ENCODE peak calls at places on chromosome 18, in nine cellular contexts. U is CD8-positive, alpha-beta memory T cell; W is transverse colon; E is aorta; G is spleen; M is mammary epithelial cell; K is A549; O is stomach; I is tibial artery. A is an unnamed sample.

GRCh38 chr18:14970027-14970426 is 222.1 kb downstream of the ANKRD30B start:
- DNase-seq in U (no peak), W (no peak), E (no peak), G (no peak), M (peak), K (no peak), O (no peak), I (no peak), A (no peak)

GRCh38 chr18:51195602-51196115 is 1.8 kb downstream of the MEX3C start:
- DNase-seq in U (no peak), W (peak), E (no peak), G (no peak), M (peak), K (peak), O (no peak), I (no peak), A (no peak)

GRCh38 chr18:55353806-55354205 is 234.2 kb downstream of the TCF4 start:
- DNase-seq in U (no peak), W (no peak), E (no peak), G (no peak), M (no peak), K (no peak), O (no peak), I (no peak), A (no peak)

GRCh38 chr18:44973282-44973681 is 292.6 kb downstream of the SETBP1 start:
- DNase-seq in U (no peak), W (no peak), E (no peak), G (no peak), M (no peak), K (peak), O (no peak), I (no peak), A (no peak)

GRCh38 chr18:57776354-57776753 is 26.8 kb downstream of the ATP8B1 start:
- DNase-seq in U (no peak), W (no peak), E (no peak), G (no peak), M (no peak), K (no peak), O (no peak), I (no peak), A (no peak)

GRCh38 chr18:77102246-77103040 is 30.1 kb downstream of the MBP start:
- DNase-seq in U (no peak), W (no peak), E (no peak), G (no peak), M (peak), K (no peak), O (no peak), I (no peak), A (no peak)

GRCh38 chr18:31057917-31058316 is 15.4 kb upstream of the DSC3 start:
- DNase-seq in U (no peak), W (no peak), E (no peak), G (no peak), M (no peak), K (no peak), O (no peak), I (no peak), A (no peak)

GRCh38 chr18:11368020-11368419 is 218.7 kb upstream of the PIEZO2 start:
- DNase-seq in U (no peak), W (no peak), E (no peak), G (no peak), M (no peak), K (no peak), O (no peak), I (no peak), A (no peak)

GRCh38 chr18:3248670-3249359 is 1.2 kb downstream of the MYL12A start:
- DNase-seq in U (no peak), W (peak), E (no peak), G (no peak), M (peak), K (peak), O (no peak), I (no peak), A (no peak)

GRCh38 chr18:10033038-10033437 is 119.2 kb downstream of the VAPA start:
- DNase-seq in U (no peak), W (no peak), E (no peak), G (no peak), M (no peak), K (no peak), O (peak), I (no peak), A (no peak)

GRCh38 chr18:41600693-41601391 is 354.2 kb upstream of the PIK3C3 start:
- DNase-seq in U (no peak), W (no peak), E (no peak), G (no peak), M (no peak), K (no peak), O (no peak), I (no peak), A (no peak)

GRCh38 chr18:64639536-64639935 is 490.6 kb upstream of the LINC00305 start:
- DNase-seq in U (no peak), W (no peak), E (no peak), G (no peak), M (no peak), K (no peak), O (no peak), I (no peak), A (no peak)

GRCh38 chr18:54690198-54690597 is 99.2 kb downstream of the DYNAP start:
- DNase-seq in U (no peak), W (no peak), E (no peak), G (no peak), M (peak), K (no peak), O (no peak), I (no peak), A (no peak)

GRCh38 chr18:79797518-79798345 is at the start of gene KCNG2:
- DNase-seq in U (no peak), W (no peak), E (peak), G (peak), M (no peak), K (peak), O (no peak), I (no peak), A (peak)

GRCh38 chr18:51569561-51569960 is 372.1 kb upstream of the MEX3C start:
- DNase-seq in U (no peak), W (no peak), E (no peak), G (no peak), M (no peak), K (no peak), O (no peak), I (no peak), A (no peak)

DNA sequence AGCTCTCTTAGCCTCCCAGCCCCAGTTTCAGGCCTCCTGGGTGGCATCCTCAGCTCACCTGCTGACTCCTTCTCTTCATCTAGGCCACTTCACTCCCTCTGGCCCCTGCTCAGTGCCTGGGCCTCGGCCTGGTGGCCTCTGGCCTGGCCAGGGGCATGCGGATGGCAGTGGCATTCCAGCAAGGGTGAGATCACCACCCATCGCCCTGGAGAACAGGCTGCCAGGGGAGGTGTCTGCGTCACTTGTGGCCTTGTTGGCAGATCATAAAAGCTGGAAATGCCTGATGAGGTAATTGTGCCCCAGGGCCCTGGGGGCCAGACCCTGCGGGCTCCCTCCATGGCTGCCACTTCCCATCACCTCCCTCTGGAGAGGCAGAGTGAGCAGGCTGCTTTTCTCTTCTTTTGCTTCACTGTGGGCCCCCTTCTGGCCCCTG is 72.5 kb upstream of the SMAD2 start:
- DNase-seq in U (no peak), W (peak), E (peak), G (peak), M (peak), K (peak), O (peak), I (peak), A (no peak)
- H3K27ac ChIP-seq in U (no peak), W (peak), E (peak), G (peak), M (no peak), K (peak), O (peak), I (no peak), A (peak)

GRCh38 chr18:26480897-26481795 is 67.2 kb downstream of the KCTD1 start:
- DNase-seq in U (no peak), W (no peak), E (no peak), G (no peak), M (peak), K (peak), O (no peak), I (no peak), A (no peak)

GRCh38 chr18:26482567-26482966 is 65.8 kb downstream of the KCTD1 start:
- DNase-seq in U (no peak), W (no peak), E (no peak), G (no peak), M (no peak), K (peak), O (no peak), I (no peak), A (no peak)

GRCh38 chr18:26479065-26479685 is 69.2 kb downstream of the KCTD1 start:
- DNase-seq in U (no peak), W (no peak), E (no peak), G (no peak), M (no peak), K (no peak), O (no peak), I (no peak), A (no peak)

GRCh38 chr18:26477828-26478466 is 70.4 kb downstream of the KCTD1 start:
- DNase-seq in U (no peak), W (no peak), E (no peak), G (no peak), M (peak), K (peak), O (no peak), I (no peak), A (no peak)

DNA sequence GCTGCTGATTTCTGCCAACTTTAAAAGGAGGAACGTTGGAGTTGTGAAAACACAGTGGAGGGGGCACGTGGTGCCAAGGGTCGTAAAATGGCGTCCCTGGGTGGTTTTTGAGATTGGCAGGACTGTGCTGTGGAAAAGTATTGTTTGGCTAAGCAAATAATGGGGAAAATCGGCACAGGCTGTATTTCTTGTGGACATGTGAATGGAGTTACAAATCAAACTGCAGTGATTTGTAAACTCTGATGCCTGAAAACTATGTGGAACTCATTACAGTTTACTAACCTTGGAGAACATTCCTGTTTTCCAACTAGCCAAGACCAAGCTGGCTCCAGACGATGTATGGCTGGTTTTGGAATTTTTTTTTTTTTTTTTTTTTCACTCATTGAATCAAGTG is 68.7 kb downstream of the KCTD1 start:
- DNase-seq in U (no peak), W (no peak), E (no peak), G (no peak), M (no peak), K (no peak), O (no peak), I (no peak), A (no peak)
- H3K27ac ChIP-seq in U (no peak), W (no peak), E (no peak), G (no peak), M (peak), K (peak), O (no peak), I (peak), A (no peak)

DNA sequence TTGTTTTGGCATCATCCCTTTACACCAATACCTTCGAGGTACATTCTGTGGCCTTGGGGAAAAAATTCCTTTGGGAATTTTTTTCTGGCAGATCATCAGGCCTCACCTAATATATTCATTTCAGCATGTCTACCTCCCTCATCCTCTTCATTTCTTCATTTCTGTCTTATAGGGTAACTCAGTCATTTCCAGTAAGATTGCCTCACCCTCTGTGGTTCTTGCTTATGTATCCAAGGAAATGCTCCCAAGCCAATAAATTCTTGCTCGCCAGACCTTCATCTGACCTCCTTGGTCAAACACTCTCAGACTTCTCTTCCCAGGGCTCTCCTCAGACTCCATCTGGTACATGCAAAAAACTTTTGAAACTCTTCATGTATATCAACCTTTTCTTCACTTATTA is 265.6 kb downstream of the TMX3 start:
- DNase-seq in U (no peak), W (no peak), E (no peak), G (no peak), M (peak), K (no peak), O (no peak), I (no peak), A (no peak)
- H3K27ac ChIP-seq in U (no peak), W (no peak), E (no peak), G (no peak), M (no peak), K (no peak), O (no peak), I (no peak), A (no peak)

GRCh38 chr18:58870621-58871020 is 5.9 kb downstream of the ZNF532 start:
- DNase-seq in U (no peak), W (no peak), E (no peak), G (no peak), M (no peak), K (no peak), O (no peak), I (no peak), A (peak)
- H3K27ac ChIP-seq in U (no peak), W (no peak), E (peak), G (no peak), M (no peak), K (peak), O (no peak), I (peak), A (peak)

GRCh38 chr18:7754258-7754657 is 187.1 kb downstream of the PTPRM start:
- DNase-seq in U (no peak), W (no peak), E (no peak), G (no peak), M (no peak), K (no peak), O (no peak), I (no peak), A (no peak)
- H3K27ac ChIP-seq in U (no peak), W (no peak), E (no peak), G (no peak), M (no peak), K (peak), O (peak), I (no peak), A (no peak)

DNA sequence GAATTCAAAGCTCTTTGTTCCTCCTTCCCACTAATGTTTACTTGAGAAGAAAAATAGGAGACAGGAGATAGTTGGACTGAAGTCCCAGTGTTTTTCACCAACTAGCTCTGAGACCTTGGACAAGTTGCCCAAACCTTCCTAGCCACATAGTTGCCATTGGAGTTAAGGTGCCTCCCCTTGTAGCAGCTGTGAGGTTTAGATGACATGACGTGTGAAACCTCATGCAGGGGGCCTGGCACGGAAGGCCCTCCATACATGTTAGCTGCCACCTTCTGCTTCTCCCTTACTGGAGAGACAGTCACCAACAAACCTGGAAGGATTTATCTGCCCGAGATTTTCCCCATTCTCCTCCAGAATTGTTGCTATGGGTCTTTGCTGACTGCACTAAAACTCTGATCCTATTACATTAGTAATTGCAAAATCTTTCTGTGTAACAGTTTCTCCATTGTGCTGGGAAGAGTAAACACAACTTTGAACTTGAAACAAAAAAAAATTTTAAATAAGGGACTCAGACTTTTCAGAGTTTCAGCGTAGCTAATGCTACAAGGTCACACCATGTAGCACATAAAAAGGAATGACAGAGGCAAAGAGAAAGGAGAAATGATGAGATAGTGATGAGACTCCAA is 23.8 kb upstream of the CABYR start:
- DNase-seq in U (no peak), W (no peak), E (no peak), G (no peak), M (no peak), K (no peak), O (no peak), I (no peak), A (no peak)
- H3K27ac ChIP-seq in U (no peak), W (no peak), E (no peak), G (no peak), M (no peak), K (no peak), O (no peak), I (no peak), A (no peak)

DNA sequence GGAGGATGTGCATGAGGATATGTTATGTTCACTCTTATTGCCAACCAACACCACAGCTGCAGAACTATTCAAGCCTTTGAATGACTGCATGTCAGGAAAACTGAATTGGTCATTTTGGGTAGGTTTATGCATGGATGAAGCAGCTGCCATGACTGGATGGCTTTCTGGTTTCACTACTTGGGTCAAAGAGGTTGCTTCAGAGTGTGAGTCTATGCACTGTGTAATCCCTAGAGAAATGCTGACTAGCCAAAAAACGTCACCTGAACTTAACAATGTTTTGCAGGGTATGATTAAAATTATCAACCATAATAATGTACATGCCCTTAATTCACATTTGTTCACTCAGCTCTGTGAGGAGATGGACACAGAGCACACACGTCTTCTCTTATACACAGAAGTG is 206.7 kb upstream of the RBBP8 start:
- DNase-seq in U (no peak), W (no peak), E (no peak), G (no peak), M (no peak), K (no peak), O (no peak), I (no peak), A (no peak)
- H3K27ac ChIP-seq in U (no peak), W (no peak), E (no peak), G (no peak), M (no peak), K (no peak), O (no peak), I (no peak), A (no peak)

GRCh38 chr18:49024808-49025361 is 74.1 kb upstream of the SMAD7 start:
- DNase-seq in U (no peak), W (no peak), E (peak), G (peak), M (no peak), K (no peak), O (no peak), I (peak), A (no peak)
- H3K27ac ChIP-seq in U (no peak), W (no peak), E (no peak), G (no peak), M (no peak), K (no peak), O (no peak), I (no peak), A (no peak)

GRCh38 chr18:13374468-13375301 is 156.1 kb downstream of the LDLRAD4 start:
- DNase-seq in U (no peak), W (no peak), E (no peak), G (no peak), M (no peak), K (no peak), O (no peak), I (no peak), A (peak)

GRCh38 chr18:13376841-13377351 is 158.3 kb downstream of the LDLRAD4 start:
- DNase-seq in U (no peak), W (no peak), E (no peak), G (no peak), M (no peak), K (no peak), O (no peak), I (no peak), A (peak)

GRCh38 chr18:13374096-13374467 is 155.5 kb downstream of the LDLRAD4 start:
- DNase-seq in U (no peak), W (no peak), E (no peak), G (no peak), M (no peak), K (no peak), O (no peak), I (no peak), A (peak)

GRCh38 chr18:13376298-13376840 is 157.8 kb downstream of the LDLRAD4 start:
- DNase-seq in U (no peak), W (no peak), E (no peak), G (no peak), M (no peak), K (no peak), O (no peak), I (no peak), A (peak)

DNA sequence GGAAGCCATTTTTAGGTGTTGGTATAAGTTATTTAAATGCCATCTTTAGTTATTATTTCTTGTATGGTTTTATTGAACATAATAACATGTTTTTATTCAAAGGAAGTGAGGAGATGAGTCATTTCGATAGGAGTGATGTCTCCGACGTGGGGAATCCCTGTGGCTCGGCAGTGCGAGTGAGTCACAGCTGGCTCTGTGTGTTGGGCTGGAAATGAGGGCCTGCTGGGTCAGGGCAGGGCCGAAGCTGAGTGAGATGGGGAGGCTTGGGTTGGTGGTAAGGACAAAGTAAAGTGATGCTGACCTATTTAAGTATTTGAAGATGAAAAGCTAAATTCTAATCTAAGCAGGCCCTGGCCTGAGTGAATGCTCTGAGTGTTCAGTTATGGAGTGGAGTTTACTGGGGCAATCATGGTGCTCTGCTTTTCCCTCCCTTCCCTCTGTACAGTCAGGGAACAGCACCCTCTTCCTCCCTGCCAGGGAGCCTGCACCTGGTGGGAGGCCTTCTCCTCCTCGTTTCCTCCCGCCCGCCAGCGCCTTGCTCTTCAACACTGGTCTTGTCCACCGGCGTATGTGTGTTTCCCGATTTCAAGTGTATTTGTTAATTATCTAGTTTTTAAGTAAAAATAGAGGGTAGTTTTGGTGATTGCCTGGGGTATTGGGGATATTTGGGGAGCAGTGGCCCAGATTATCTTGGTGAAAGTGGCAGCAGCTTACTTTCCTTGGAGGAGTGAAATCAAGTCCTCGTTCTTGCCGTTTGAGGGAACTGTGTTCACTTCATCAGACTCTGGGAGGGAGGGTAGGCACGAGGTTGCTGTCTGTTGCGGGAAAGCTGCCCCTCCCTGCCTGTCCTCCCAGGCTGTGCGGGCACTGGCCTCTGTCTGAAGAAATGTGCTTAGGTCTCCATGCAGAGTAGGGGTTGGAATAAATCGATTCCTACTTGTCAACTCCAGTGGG is 157.0 kb downstream of the LDLRAD4 start:
- DNase-seq in U (peak), W (no peak), E (peak), G (no peak), M (peak), K (peak), O (no peak), I (peak), A (peak)
- H3K27ac ChIP-seq in U (no peak), W (peak), E (peak), G (peak), M (no peak), K (peak), O (peak), I (peak), A (peak)